ENCODE peak calls at places on chromosomes 1 and 21, in five cellular contexts. L is GM12865, O is fibroblast of pulmonary artery, T is lower lobe of right lung, D is mammary epithelial cell. W is an unnamed sample.

GRCh38 chr1:43947890-43948437 is 1.2 kb downstream of the IPO13 start:
- DNase-seq in T (no peak), D (no peak), L (no peak), O (no peak), W (no peak)

GRCh38 chr1:180168786-180169640 is 14.3 kb downstream of the QSOX1 start:
- DNase-seq in L (peak), O (peak), T (peak), D (no peak), W (peak)

GRCh38 chr1:73910466-73910865 is 287.5 kb downstream of the LRRIQ3 start:
- DNase-seq in D (peak), T (no peak), O (no peak), L (no peak), W (no peak)

GRCh38 chr1:18282851-18283600 is 175.4 kb downstream of the IGSF21 start:
- DNase-seq in T (no peak), O (no peak), L (peak), D (no peak), W (no peak)

GRCh38 chr1:204367956-204368355 is 8.2 kb upstream of the PLEKHA6 start:
- DNase-seq in L (no peak), O (no peak), D (no peak), T (no peak), W (peak)

GRCh38 chr1:29849038-29849750 is 612.9 kb downstream of the PTPRU start:
- DNase-seq in O (peak), T (no peak), D (peak), L (peak), W (peak)

GRCh38 chr21:46561448-46562095 is 43.3 kb downstream of the S100B start:
- DNase-seq in O (no peak), T (no peak), L (no peak), D (no peak), W (no peak)

GRCh38 chr21:42939581-42940413 is 14.4 kb upstream of the ERVH48-1 start:
- DNase-seq in T (no peak), D (peak), O (peak), L (no peak), W (peak)

GRCh38 chr1:210739627-210740026 is 394.3 kb downstream of the KCNH1 start:
- DNase-seq in L (no peak), D (no peak), O (no peak), T (no peak), W (no peak)

GRCh38 chr21:46645840-46646239 is 10.4 kb downstream of the PRMT2 start:
- DNase-seq in T (no peak), L (no peak), D (no peak), O (no peak), W (no peak)

GRCh38 chr1:165927169-165927568 is 99.8 kb downstream of the UCK2 start:
- DNase-seq in O (no peak), D (no peak), T (no peak), L (peak), W (no peak)

GRCh38 chr1:13513885-13514546 is at the start of gene LRRC38:
- DNase-seq in O (no peak), L (no peak), D (no peak), T (no peak), W (peak)
- H3K4me3 ChIP-seq in O (no peak), L (no peak), D (no peak), T (no peak), W (no peak)

DNA sequence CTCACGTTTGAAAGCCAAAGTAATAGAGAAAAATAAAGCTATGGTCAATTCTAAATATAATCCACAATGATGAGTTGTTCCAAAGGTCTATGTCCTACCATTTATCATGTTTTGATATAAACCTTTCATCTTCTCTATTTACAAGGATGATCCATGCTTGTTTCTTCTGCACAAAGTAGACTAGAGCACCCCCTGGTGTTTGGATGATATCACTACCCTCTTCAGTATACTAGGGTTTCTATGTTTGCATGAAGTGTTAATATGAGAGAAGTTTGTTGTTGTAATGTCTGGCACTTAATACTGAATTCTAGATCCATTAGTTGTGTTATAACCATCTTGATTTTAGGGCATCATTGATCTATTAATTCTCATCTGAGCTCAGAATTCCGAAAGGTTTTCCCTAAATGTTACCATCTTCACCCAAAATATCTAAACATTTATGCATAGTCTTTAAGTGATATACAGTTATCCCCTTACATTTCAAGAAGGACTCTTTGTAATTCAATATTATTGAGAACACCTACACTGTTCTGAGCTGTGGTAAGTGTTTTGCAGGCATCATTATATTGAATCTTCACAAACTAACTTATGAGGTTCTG is 21.1 kb downstream of the CLDN8 start:
- DNase-seq in O (peak), T (no peak), L (peak), D (peak), W (peak)
- TF ChIP-seq CTCF in O (peak), T (peak), L (peak), D (peak), W (peak)

DNA sequence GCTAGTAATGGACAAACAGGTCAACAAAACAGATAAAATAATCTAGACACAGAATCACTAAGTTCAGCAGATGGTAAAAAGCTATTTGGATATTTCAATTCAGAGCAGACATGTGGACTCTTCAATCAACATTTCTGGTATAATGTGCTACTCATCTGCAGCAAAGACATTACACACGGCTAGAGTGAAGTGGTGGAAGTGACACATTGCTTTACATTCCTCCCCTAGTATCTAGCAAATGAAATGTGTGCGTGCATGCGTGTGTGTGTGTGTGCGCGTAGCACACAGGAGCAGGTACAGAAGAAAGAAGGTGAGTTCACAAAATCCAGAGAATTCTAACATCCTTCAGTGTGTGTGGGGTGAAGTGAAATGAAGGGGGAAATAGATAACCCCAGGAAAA is 8.3 kb downstream of the AHCTF1 start:
- DNase-seq in L (no peak), O (no peak), D (no peak), T (no peak), W (peak)
- H3K4me3 ChIP-seq in L (no peak), O (no peak), D (no peak), T (no peak), W (no peak)

GRCh38 chr1:5508669-5509330 is 483.4 kb downstream of the NPHP4 start:
- DNase-seq in T (no peak), O (no peak), L (no peak), D (no peak), W (no peak)
- TF ChIP-seq CTCF in T (no peak), O (no peak), L (no peak), D (no peak), W (no peak)

DNA sequence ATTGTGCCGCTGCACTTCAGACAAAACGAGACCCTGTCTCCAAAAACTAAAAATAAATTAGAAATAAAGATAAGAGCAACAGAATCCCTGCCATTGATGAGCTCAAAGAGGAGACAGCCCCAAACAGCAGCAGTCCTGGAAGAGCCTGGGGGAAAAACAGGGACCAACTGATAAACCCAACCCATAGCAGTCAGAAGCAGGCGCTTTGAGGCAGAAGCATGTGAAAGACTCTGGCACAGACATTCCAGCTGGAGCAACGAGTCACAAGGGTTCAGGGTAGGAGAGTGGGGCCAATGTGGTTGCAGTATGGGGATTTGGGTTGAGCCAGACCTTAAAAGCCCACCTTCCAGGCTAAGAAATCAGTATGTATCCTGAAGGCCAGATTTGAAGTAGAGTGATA is 78.5 kb downstream of the MPZL1 start:
- DNase-seq in L (no peak), D (no peak), T (no peak), O (no peak), W (peak)
- H3K4me3 ChIP-seq in L (no peak), D (no peak), T (no peak), O (no peak), W (no peak)

GRCh38 chr1:234712891-234713305 is 102.9 kb upstream of the IRF2BP2 start:
- DNase-seq in D (no peak), O (no peak), T (no peak), L (no peak), W (no peak)

GRCh38 chr1:234713859-234714258 is 103.9 kb upstream of the IRF2BP2 start:
- DNase-seq in T (no peak), D (no peak), O (no peak), L (no peak), W (no peak)

GRCh38 chr1:234711400-234711799 is 101.4 kb upstream of the IRF2BP2 start:
- DNase-seq in L (no peak), T (no peak), O (no peak), D (no peak), W (no peak)

GRCh38 chr1:234715252-234715945 is 105.4 kb upstream of the IRF2BP2 start:
- DNase-seq in D (no peak), O (no peak), L (no peak), T (no peak), W (no peak)

DNA sequence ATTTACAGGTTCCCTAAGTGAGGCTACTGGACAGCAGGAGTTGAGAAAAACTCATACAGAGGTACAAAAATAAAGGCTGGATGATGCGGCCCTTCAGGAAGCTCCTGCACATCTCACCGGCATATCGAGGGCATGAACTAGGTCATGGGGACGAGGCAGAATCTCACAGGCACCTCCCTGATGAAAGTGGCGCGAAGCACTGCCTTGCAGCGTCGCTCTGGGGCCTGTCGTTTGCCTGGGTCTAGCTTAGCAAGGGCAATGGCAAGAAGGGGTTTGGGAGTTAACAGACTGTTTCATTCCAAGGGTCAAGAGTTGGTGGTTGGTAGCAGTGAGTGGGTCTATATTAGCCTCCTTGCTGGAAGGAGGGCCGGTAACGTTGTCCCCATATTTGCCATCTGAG is 103.5 kb upstream of the IRF2BP2 start:
- DNase-seq in D (no peak), T (no peak), O (no peak), L (no peak), W (no peak)
- TF ChIP-seq CTCF in D (no peak), T (no peak), O (no peak), L (no peak), W (no peak)

GRCh38 chr1:232589809-232590741 is 39.9 kb downstream of the SIPA1L2 start:
- DNase-seq in O (peak), L (no peak), D (no peak), T (peak), W (no peak)
- H3K4me3 ChIP-seq in O (no peak), L (no peak), D (no peak), T (no peak), W (no peak)

W was measured in fibroblast of mammary gland.